ENCODE peak calls at places on chromosomes 2 and 18, in seven cellular contexts. F is Peyer's patch, U is cardiac muscle cell, L is uterus, J is left ventricle myocardium inferior, S is epithelial cell of esophagus, Q is HL-60. Z is an unnamed sample.

GRCh38 chr2:73291093-73291460 is 2.3 kb downstream of the EGR4 start:
- DNase-seq in F (peak; percentile 29), U (peak; percentile 66), L (no peak), J (no peak), S (peak; percentile 67), Q (peak; percentile 36), Z (peak; percentile 42)

GRCh38 chr2:167946367-167946955 is 300.9 kb downstream of the STK39 start:
- DNase-seq in F (no peak), U (no peak), L (no peak), J (no peak), S (no peak), Q (no peak), Z (no peak)

GRCh38 chr18:24198461-24198860 is 59.6 kb downstream of the CABYR start:
- DNase-seq in F (no peak), U (no peak), L (no peak), J (no peak), S (no peak), Q (peak; percentile 6), Z (peak; percentile 73)

GRCh38 chr2:216694201-216694825 is 1.0 kb downstream of the IGFBP5 start:
- DNase-seq in F (no peak), U (peak; percentile 42), L (peak; percentile 49), J (peak; percentile 66), S (peak; percentile 57), Q (no peak), Z (peak; percentile 71)

GRCh38 chr18:23237524-23238151 is 102.4 kb downstream of the CABLES1 start:
- DNase-seq in F (peak; percentile 35), U (peak; percentile 69), L (peak; percentile 70), J (peak; percentile 43), S (peak; percentile 59), Q (no peak), Z (peak; percentile 76)

GRCh38 chr2:179562330-179562885 is 297.8 kb upstream of the SESTD1 start:
- DNase-seq in F (no peak), U (no peak), L (no peak), J (no peak), S (no peak), Q (no peak), Z (no peak)

GRCh38 chr2:223888251-223888650 is 50.9 kb upstream of the AP1S3 start:
- DNase-seq in F (no peak), U (no peak), L (no peak), J (no peak), S (no peak), Q (no peak), Z (no peak)

GRCh38 chr18:45793295-45793965 is 32.0 kb upstream of the SIGLEC15 start:
- DNase-seq in F (no peak), U (peak; percentile 78), L (no peak), J (no peak), S (peak; percentile 99), Q (no peak), Z (no peak)

GRCh38 chr2:76958749-76959148 is 563.4 kb downstream of the LRRTM4 start:
- DNase-seq in F (no peak), U (peak; percentile 2), L (no peak), J (no peak), S (peak; percentile 14), Q (no peak), Z (no peak)

GRCh38 chr2:72028996-72029395 is 118.7 kb downstream of the CYP26B1 start:
- DNase-seq in F (no peak), U (no peak), L (no peak), J (no peak), S (no peak), Q (no peak), Z (no peak)

GRCh38 chr2:239833728-239834109 is 191.4 kb downstream of the NDUFA10 start:
- DNase-seq in F (peak; percentile 4), U (no peak), L (no peak), J (no peak), S (no peak), Q (no peak), Z (no peak)

GRCh38 chr2:239394346-239394945 is 6.4 kb downstream of the HDAC4 start:
- DNase-seq in F (no peak), U (no peak), L (peak; percentile 14), J (no peak), S (no peak), Q (no peak), Z (no peak)

GRCh38 chr18:9906407-9906955 is 7.3 kb upstream of the VAPA start:
- DNase-seq in F (no peak), U (no peak), L (no peak), J (no peak), S (no peak), Q (no peak), Z (no peak)

GRCh38 chr18:51417643-51418483 is 220.4 kb upstream of the MEX3C start:
- DNase-seq in F (no peak), U (no peak), L (no peak), J (no peak), S (no peak), Q (no peak), Z (no peak)

GRCh38 chr2:33726415-33726814 is 127.3 kb upstream of the FAM98A start:
- DNase-seq in F (no peak), U (no peak), L (no peak), J (no peak), S (no peak), Q (no peak), Z (no peak)

GRCh38 chr2:72757177-72757775 is 68.6 kb downstream of the EXOC6B start:
- DNase-seq in F (no peak), U (peak; percentile 98), L (no peak), J (no peak), S (peak; percentile 82), Q (no peak), Z (no peak)

GRCh38 chr2:24959761-24960160 is 12.0 kb downstream of the DNAJC27 start:
- DNase-seq in F (no peak), U (no peak), L (no peak), J (no peak), S (no peak), Q (no peak), Z (no peak)

GRCh38 chr2:23745726-23746105 is 181.2 kb downstream of the ATAD2B start:
- DNase-seq in F (no peak), U (peak; percentile 65), L (peak; percentile 26), J (no peak), S (peak; percentile 59), Q (no peak), Z (no peak)

GRCh38 chr2:233700028-233700635 is 7.4 kb downstream of the UGT1A6 start:
- DNase-seq in F (no peak), U (peak; percentile 97), L (no peak), J (no peak), S (no peak), Q (no peak), Z (no peak)

GRCh38 chr2:126889501-126890135 is 9.1 kb upstream of the TEX51 start:
- DNase-seq in F (no peak), U (no peak), L (no peak), J (no peak), S (no peak), Q (no peak), Z (no peak)

GRCh38 chr2:211035548-211036185 is 479.3 kb downstream of the CPS1 start:
- DNase-seq in F (no peak), U (peak; percentile 39), L (no peak), J (no peak), S (peak; percentile 49), Q (no peak), Z (no peak)

GRCh38 chr2:204628926-204629661 is 83.8 kb downstream of the PARD3B start:
- DNase-seq in F (no peak), U (peak; percentile 27), L (no peak), J (no peak), S (no peak), Q (no peak), Z (no peak)
- H3K4me3 ChIP-seq in F (no peak overlapping the region), U (no peak overlapping the region), L (no peak overlapping the region), J (no peak overlapping the region), S (no peak overlapping the region), Q (no peak overlapping the region), Z (no peak overlapping the region)

DNA sequence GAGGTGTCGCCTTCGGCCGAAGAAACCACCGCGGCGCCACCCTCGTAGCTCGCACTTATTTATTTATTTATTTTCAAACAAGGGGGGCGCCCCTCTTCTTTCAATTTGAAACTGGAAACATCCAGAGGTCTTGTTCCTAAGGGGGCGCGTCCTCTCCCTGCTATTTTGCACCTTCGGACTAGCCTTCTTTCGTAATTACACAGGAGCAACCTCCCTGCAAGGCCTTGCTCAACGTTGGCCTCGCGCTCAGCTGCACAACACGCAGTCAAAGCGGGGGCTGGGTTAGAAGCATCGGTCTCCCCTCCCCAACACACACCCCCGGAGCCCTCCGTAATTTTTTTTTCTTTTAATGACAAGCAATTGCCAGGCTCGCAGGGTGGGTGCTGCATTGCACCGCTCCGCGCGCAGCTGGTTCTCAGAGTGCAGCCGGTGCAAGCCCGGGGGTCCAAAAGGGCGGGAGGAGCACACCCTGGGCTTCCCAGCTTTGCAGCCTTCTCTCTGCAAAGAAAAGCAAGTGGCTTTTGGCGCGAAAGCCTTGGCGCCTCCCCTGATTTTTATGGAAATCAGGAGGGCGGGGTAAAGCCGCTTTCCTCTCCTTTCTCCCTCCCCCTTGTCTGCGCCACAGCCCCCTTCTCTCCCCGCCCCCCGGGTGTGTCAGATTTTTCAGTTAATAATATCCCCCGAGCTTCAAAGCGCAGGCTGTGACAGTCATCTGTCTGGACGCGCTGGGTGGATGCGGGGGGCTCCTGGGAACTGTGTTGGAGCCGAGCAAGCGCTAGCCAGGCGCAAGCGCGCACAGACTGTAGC is at the start of gene MYCN:
- DNase-seq in F (no peak), U (peak; percentile 53), L (peak; percentile 60), J (peak; percentile 43), S (peak; percentile 5), Q (peak; percentile 5), Z (peak; percentile 58)
- TF ChIP-seq CTCF in F (no peak), U (peak; percentile 59), L (no peak), J (peak; percentile 16), S (peak; percentile 63), Q (no peak), Z (no peak)

GRCh38 chr2:176174850-176175728 is 13.4 kb upstream of the HOXD1 start:
- DNase-seq in F (no peak), U (no peak), L (peak; percentile 71), J (no peak), S (no peak), Q (no peak), Z (no peak)
- H3K4me3 ChIP-seq in F (peak overlapping the region; percentile 37), U (peak overlapping the region; percentile 1), L (peak overlapping the region; percentile 20), J (no peak overlapping the region), S (no peak overlapping the region), Q (no peak overlapping the region), Z (peak overlapping the region; percentile 22)

GRCh38 chr2:105609756-105610397 is 134.8 kb upstream of the NCK2 start:
- DNase-seq in F (no peak), U (no peak), L (no peak), J (no peak), S (no peak), Q (no peak), Z (no peak)
- TF ChIP-seq CTCF in F (no peak), U (no peak), L (no peak), J (no peak), S (no peak), Q (no peak), Z (no peak)

GRCh38 chr2:85539361-85540130 is 578 bp downstream of the MAT2A start:
- DNase-seq in F (peak; percentile 64), U (peak; percentile 76), L (peak; percentile 80), J (peak; percentile 73), S (peak; percentile 56), Q (peak; percentile 95), Z (peak; percentile 79)
- H3K4me3 ChIP-seq in F (peak overlapping the region; percentile 72), U (peak overlapping the region; percentile 98), L (peak overlapping the region; percentile 68), J (peak overlapping the region; percentile 86), S (peak overlapping the region; percentile 69), Q (peak overlapping the region; percentile 98), Z (peak overlapping the region; percentile 89)

Z was measured in psoas muscle.